ENCODE peak calls at places on chromosomes 7 and 10, in four cellular contexts. V, A, Y and D are unnamed samples.

GRCh38 chr7:31488562-31489203 is 25.2 kb upstream of the ITPRID1 start:
- DNase-seq in V (no peak), A (peak), Y (peak), D (peak)

GRCh38 chr7:121329460-121330052 is 756 bp downstream of the WNT16 start:
- DNase-seq in Y (peak), V (no peak), A (no peak), D (peak)

GRCh38 chr7:90530263-90530662 is 60.8 kb downstream of the PTTG1IP2 start:
- DNase-seq in V (no peak), Y (peak), A (no peak), D (peak)

GRCh38 chr10:12214763-12215218 is 18.8 kb downstream of the CDC123 start:
- DNase-seq in A (no peak), V (no peak), Y (peak), D (peak)

GRCh38 chr7:19944363-19945120 is 171.1 kb upstream of the TMEM196 start:
- DNase-seq in A (no peak), V (no peak), Y (peak), D (no peak)

GRCh38 chr7:131123991-131124629 is 203.6 kb upstream of the MKLN1 start:
- DNase-seq in V (no peak), Y (no peak), A (no peak), D (no peak)

GRCh38 chr7:106057204-106057961 is 54.7 kb downstream of the SYPL1 start:
- DNase-seq in Y (no peak), V (no peak), A (no peak), D (no peak)

GRCh38 chr7:85125679-85126078 is 61.2 kb downstream of the SEMA3D start:
- DNase-seq in V (no peak), Y (no peak), A (no peak), D (no peak)